ENCODE peak calls at places on chromosomes 5 and 9, in four cellular contexts. Z is GM06990, W is mesenchymal stem cell, U is heart right ventricle. I is an unnamed sample.
A peak's percentile ranks its signal among the peaks of the same experiment; 100 is the strongest.

GRCh38 chr9:108815156-108815555 is 40.6 kb downstream of the ACTL7B start:
- DNase-seq in Z (no peak), W (no peak), U (no peak), I (no peak)

GRCh38 chr5:58012801-58013315 is 447.0 kb downstream of the PLK2 start:
- DNase-seq in Z (no peak), W (no peak), U (no peak), I (no peak)

GRCh38 chr9:103397868-103398600 is 402.9 kb downstream of the CYLC2 start:
- DNase-seq in Z (no peak), W (no peak), U (no peak), I (peak; percentile 76)

GRCh38 chr9:118318770-118319443 is 614.7 kb downstream of the TLR4 start:
- DNase-seq in Z (no peak), W (no peak), U (peak; percentile 21), I (no peak)

GRCh38 chr9:97990259-97990658 is 7.1 kb downstream of the ANP32B start:
- DNase-seq in Z (no peak), W (peak; percentile 85), U (no peak), I (peak; percentile 62)

GRCh38 chr5:172164773-172165212 is 23.2 kb downstream of the STK10 start:
- DNase-seq in Z (no peak), W (no peak), U (no peak), I (no peak)

GRCh38 chr9:135971892-135972291 is 10.7 kb upstream of the UBAC1 start:
- DNase-seq in Z (no peak), W (no peak), U (no peak), I (no peak)

GRCh38 chr5:158498959-158499679 is 600.6 kb downstream of the EBF1 start:
- DNase-seq in Z (no peak), W (no peak), U (peak; percentile 13), I (no peak)

GRCh38 chr9:33029106-33029788 is 4.2 kb downstream of the DNAJA1 start:
- DNase-seq in Z (no peak), W (peak; percentile 61), U (no peak), I (no peak)

GRCh38 chr5:63483338-63483737 is 478.9 kb downstream of the HTR1A start:
- DNase-seq in Z (no peak), W (no peak), U (no peak), I (no peak)

GRCh38 chr5:9149988-9150387 is 395.9 kb downstream of the SEMA5A start:
- DNase-seq in Z (no peak), W (peak; percentile 70), U (no peak), I (peak; percentile 36)

GRCh38 chr5:33891731-33892418 is at the start of gene ADAMTS12:
- DNase-seq in Z (peak; percentile 46), W (peak; percentile 74), U (peak; percentile 41), I (peak; percentile 53)

GRCh38 chr5:80656425-80656824 is 1.6 kb upstream of the DHFR start:
- DNase-seq in Z (no peak), W (peak; percentile 21), U (no peak), I (peak; percentile 5)

GRCh38 chr5:54453091-54453490 is 2.4 kb upstream of the HSPB3 start:
- DNase-seq in Z (no peak), W (peak; percentile 23), U (no peak), I (no peak)

GRCh38 chr5:93407470-93407869 is 173.5 kb downstream of the NR2F1-AS1 start:
- DNase-seq in Z (no peak), W (no peak), U (no peak), I (no peak)

GRCh38 chr9:84863372-84863771 is 193.8 kb downstream of the NTRK2 start:
- DNase-seq in Z (no peak), W (no peak), U (no peak), I (no peak)

GRCh38 chr5:138240690-138241385 is 27.7 kb upstream of the CDC23 start:
- DNase-seq in Z (peak; percentile 11), W (no peak), U (no peak), I (no peak)

GRCh38 chr5:59783264-59783663 is 110.3 kb downstream of the PDE4D start:
- DNase-seq in Z (no peak), W (no peak), U (no peak), I (no peak)

DNA sequence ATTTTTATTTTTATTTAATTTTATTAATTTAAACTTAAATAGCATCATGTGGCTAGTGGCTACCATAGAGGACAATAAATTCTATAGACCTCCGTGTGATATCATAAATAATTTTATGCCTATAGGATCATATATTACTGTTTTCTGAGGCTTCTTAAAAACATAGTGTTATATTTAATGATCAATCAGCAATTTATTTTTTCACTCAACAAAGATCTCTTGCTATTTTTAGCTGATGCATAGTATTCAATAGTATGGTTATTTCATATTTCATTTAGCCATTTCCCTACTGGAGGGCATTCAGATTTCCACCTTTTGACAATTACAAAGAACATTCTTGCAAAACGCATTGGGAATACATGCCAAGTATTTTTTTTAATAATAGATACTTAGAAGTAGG is 114.1 kb downstream of the PDE4D start:
- DNase-seq in Z (no peak), W (no peak), U (no peak), I (no peak)
- H3K4me3 ChIP-seq in Z (no peak overlapping the region), W (no peak overlapping the region), U (no peak overlapping the region), I (no peak overlapping the region)

GRCh38 chr5:112979723-112980122 is 3.1 kb downstream of the DCP2 start:
- DNase-seq in Z (no peak), W (no peak), U (no peak), I (no peak)
- H3K4me3 ChIP-seq in Z (no peak overlapping the region), W (peak overlapping the region; percentile 43), U (no peak overlapping the region), I (no peak overlapping the region)

DNA sequence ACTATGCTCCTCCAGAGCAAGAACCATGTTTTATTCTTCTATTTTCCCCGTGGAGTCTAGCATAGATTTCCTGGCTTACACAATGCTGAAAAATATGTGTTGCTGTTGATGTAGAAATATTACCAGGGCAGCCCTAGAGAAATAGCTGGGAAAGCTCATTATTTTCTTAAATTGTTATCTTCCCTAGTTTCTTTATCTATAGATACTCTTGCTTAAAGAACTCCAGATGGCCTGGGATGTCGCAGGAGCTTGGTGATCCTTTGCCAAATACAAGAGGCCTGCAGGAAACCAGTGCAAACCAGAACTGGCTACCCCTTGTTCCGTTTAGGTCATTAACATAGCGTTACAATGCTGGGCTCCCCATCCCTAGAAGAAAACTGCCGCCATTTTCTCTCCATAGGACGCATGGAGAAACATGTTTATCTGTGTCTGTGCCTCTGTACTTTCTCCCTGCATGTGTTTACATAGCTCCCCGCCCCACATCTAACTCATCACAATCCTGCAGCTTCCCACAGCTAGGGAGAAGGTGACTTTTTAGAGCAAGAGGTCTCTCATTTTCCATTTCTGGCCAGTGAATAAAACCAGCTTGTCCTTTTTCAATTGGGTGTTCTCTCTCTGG is 6.4 kb downstream of the PRLR start:
- DNase-seq in Z (no peak), W (peak; percentile 43), U (no peak), I (no peak)
- H3K4me3 ChIP-seq in Z (no peak overlapping the region), W (no peak overlapping the region), U (no peak overlapping the region), I (no peak overlapping the region)

GRCh38 chr9:133345596-133345995 is 2.3 kb downstream of the MED22 start:
- DNase-seq in Z (no peak), W (no peak), U (no peak), I (no peak)
- H3K4me3 ChIP-seq in Z (no peak overlapping the region), W (no peak overlapping the region), U (no peak overlapping the region), I (no peak overlapping the region)

I was measured in brain microvascular endothelial cell.